ENCODE peak calls at places on chromosome 15, in ten cellular contexts. N, T, A, X, H, Z, S, Y, E and V are unnamed samples.

GRCh38 chr15:86624261-86625036 is 544.8 kb downstream of the AGBL1 start:
- DNase-seq in H (peak), Z (peak), E (peak), Y (peak), N (no peak), A (peak), X (peak), S (peak), T (no peak), V (peak)

GRCh38 chr15:68126415-68126814 is 72.3 kb downstream of the PIAS1 start:
- DNase-seq in A (no peak), N (no peak), Y (no peak), H (peak), Z (no peak), T (no peak), X (no peak), S (no peak), E (peak), V (no peak)

GRCh38 chr15:34869110-34869509 is 73.8 kb upstream of the ACTC1 start:
- DNase-seq in X (no peak), Y (no peak), Z (no peak), E (no peak), S (no peak), T (no peak), N (no peak), H (no peak), A (no peak), V (no peak)

GRCh38 chr15:67799801-67800205 is 25.5 kb upstream of the SKOR1 start:
- DNase-seq in H (peak), Z (no peak), Y (no peak), A (no peak), S (no peak), E (no peak), N (no peak), T (no peak), X (no peak), V (peak)

GRCh38 chr15:54528021-54528420 is 549.8 kb downstream of the UNC13C start:
- DNase-seq in N (no peak), Z (no peak), E (no peak), S (no peak), Y (no peak), X (no peak), A (no peak), T (no peak), H (no peak), V (no peak)

GRCh38 chr15:73756947-73757513 is 3.9 kb upstream of the INSYN1 start:
- DNase-seq in A (no peak), N (no peak), H (no peak), Y (no peak), S (no peak), X (no peak), Z (no peak), T (no peak), E (no peak), V (no peak)

GRCh38 chr15:66253643-66254363 is at the start of gene MEGF11:
- DNase-seq in Y (no peak), A (no peak), S (peak), Z (peak), H (peak), N (no peak), X (peak), E (peak), T (no peak), V (peak)

GRCh38 chr15:82647045-82647834 is at the start of gene CPEB1:
- DNase-seq in Y (peak), N (no peak), A (peak), E (peak), X (peak), Z (no peak), H (peak), S (peak), T (no peak), V (peak)

GRCh38 chr15:49066374-49066773 is 20.1 kb upstream of the SECISBP2L start:
- DNase-seq in S (no peak), N (no peak), A (no peak), H (no peak), Y (no peak), E (no peak), X (no peak), Z (no peak), T (no peak), V (no peak)

GRCh38 chr15:75156306-75157215 is 45.1 kb upstream of the C15orf39 start:
- DNase-seq in X (no peak), Y (no peak), T (no peak), E (no peak), S (no peak), N (no peak), A (no peak), H (peak), Z (no peak), V (no peak)

GRCh38 chr15:70362350-70362749 is 264.6 kb upstream of the TLE3 start:
- DNase-seq in X (no peak), S (no peak), H (no peak), N (no peak), E (no peak), Z (no peak), A (no peak), Y (no peak), T (no peak), V (no peak)

GRCh38 chr15:66505430-66505811 is 295 bp downstream of the ZWILCH start:
- DNase-seq in N (no peak), E (no peak), H (no peak), Z (peak), T (no peak), Y (no peak), X (no peak), S (no peak), A (no peak), V (no peak)